ENCODE peak calls at places on chromosomes 1 and 21, in four cellular contexts. C is HepG2, J is K562, O is HCT116. Z is an unnamed sample.

GRCh38 chr21:25170681-25171080 is 436.6 kb downstream of the MRPL39 start:
- DNase-seq in C (no peak), J (no peak), O (no peak), Z (no peak)

GRCh38 chr1:174877208-174877673 is 122.5 kb upstream of the CACYBP start:
- DNase-seq in J (peak; percentile 63), O (no peak), C (no peak), Z (no peak)

GRCh38 chr1:46487818-46488218 is 1.8 kb upstream of the DMBX1 start:
- DNase-seq in O (no peak), C (no peak), J (peak; percentile 86), Z (no peak)

GRCh38 chr1:219460561-219461511 is 152.1 kb downstream of the ZC3H11B start:
- DNase-seq in J (no peak), O (no peak), C (no peak), Z (no peak)

GRCh38 chr1:203276916-203277535 is 28.3 kb upstream of the BTG2 start:
- DNase-seq in C (no peak), J (no peak), O (no peak), Z (no peak)

GRCh38 chr1:17866451-17867029 is 111.4 kb downstream of the ACTL8 start:
- DNase-seq in J (no peak), O (no peak), C (no peak), Z (no peak)

GRCh38 chr1:161115132-161115711 is 2.6 kb downstream of the PFDN2 start:
- DNase-seq in O (peak; percentile 95), C (peak; percentile 32), J (peak; percentile 50), Z (peak; percentile 96)

GRCh38 chr21:46448108-46448507 is 10.6 kb upstream of the DIP2A start:
- DNase-seq in C (no peak), J (no peak), O (no peak), Z (no peak)

GRCh38 chr1:202909494-202909893 is 17.5 kb downstream of the KLHL12 start:
- DNase-seq in C (no peak), O (no peak), J (no peak), Z (no peak)

GRCh38 chr1:220962031-220962751 is 82.9 kb downstream of the HLX start:
- DNase-seq in O (no peak), C (peak; percentile 35), J (no peak), Z (peak; percentile 15)

GRCh38 chr21:45940091-45940490 is 41.5 kb upstream of the COL6A1 start:
- DNase-seq in J (no peak), O (no peak), C (no peak), Z (no peak)

GRCh38 chr21:31078796-31079195 is 40.5 kb upstream of the KRTAP19-8 start:
- DNase-seq in C (no peak), J (no peak), O (no peak), Z (no peak)

GRCh38 chr1:171441278-171441677 is 44.1 kb upstream of the PRRC2C start:
- DNase-seq in C (no peak), O (no peak), J (no peak), Z (peak; percentile 80)

GRCh38 chr1:7420098-7420445 is 351.0 kb upstream of the VAMP3 start:
- DNase-seq in C (no peak), J (no peak), O (no peak), Z (no peak)

GRCh38 chr21:46002841-46003574 is 21.4 kb downstream of the COL6A1 start:
- DNase-seq in C (no peak), J (no peak), O (no peak), Z (no peak)

GRCh38 chr1:92301021-92301420 is 2.2 kb downstream of the RPAP2 start:
- DNase-seq in J (no peak), C (no peak), O (no peak), Z (no peak)

GRCh38 chr21:38805282-38806152 is at the start of gene ETS2:
- DNase-seq in C (peak; percentile 84), O (peak; percentile 87), J (peak; percentile 97), Z (no peak)

GRCh38 chr1:21823206-21823979 is 11.3 kb downstream of the LDLRAD2 start:
- DNase-seq in O (no peak), C (no peak), J (no peak), Z (no peak)

GRCh38 chr1:30768830-30769718 is 11.5 kb upstream of the LAPTM5 start:
- DNase-seq in O (no peak), J (peak; percentile 99), C (no peak), Z (no peak)

GRCh38 chr1:98355656-98356384 is 305.7 kb upstream of the SNX7 start:
- DNase-seq in C (no peak), O (no peak), J (no peak), Z (no peak)

GRCh38 chr1:24317081-24317480 is 2.1 kb upstream of the GRHL3 start:
- DNase-seq in J (no peak), C (no peak), O (no peak), Z (no peak)

GRCh38 chr1:99589186-99589636 is 56.7 kb upstream of the PALMD start:
- DNase-seq in C (peak; percentile 99), J (no peak), O (no peak), Z (no peak)

GRCh38 chr1:34361121-34361520 is 184.4 kb downstream of the C1orf94 start:
- DNase-seq in J (no peak), O (no peak), C (no peak), Z (no peak)

GRCh38 chr1:119376594-119376993 is 8.0 kb downstream of the HAO2 start:
- DNase-seq in J (no peak), C (no peak), O (no peak), Z (no peak)

GRCh38 chr1:114107474-114108175 is 46.0 kb downstream of the SYT6 start:
- DNase-seq in J (no peak), O (no peak), C (no peak), Z (no peak)

GRCh38 chr1:30046751-30047150 is 676.6 kb downstream of the MATN1 start:
- DNase-seq in C (no peak), O (no peak), J (no peak), Z (no peak)

GRCh38 chr1:31387612-31388011 is 14.7 kb upstream of the FABP3 start:
- DNase-seq in J (no peak), O (no peak), C (no peak), Z (no peak)

GRCh38 chr1:185864889-185865288 is 130.7 kb downstream of the HMCN1 start:
- DNase-seq in O (no peak), J (peak; percentile 9), C (no peak), Z (peak; percentile 22)

GRCh38 chr21:25283720-25284119 is 323.6 kb downstream of the MRPL39 start:
- DNase-seq in C (peak; percentile 0), J (no peak), O (no peak), Z (no peak)

DNA sequence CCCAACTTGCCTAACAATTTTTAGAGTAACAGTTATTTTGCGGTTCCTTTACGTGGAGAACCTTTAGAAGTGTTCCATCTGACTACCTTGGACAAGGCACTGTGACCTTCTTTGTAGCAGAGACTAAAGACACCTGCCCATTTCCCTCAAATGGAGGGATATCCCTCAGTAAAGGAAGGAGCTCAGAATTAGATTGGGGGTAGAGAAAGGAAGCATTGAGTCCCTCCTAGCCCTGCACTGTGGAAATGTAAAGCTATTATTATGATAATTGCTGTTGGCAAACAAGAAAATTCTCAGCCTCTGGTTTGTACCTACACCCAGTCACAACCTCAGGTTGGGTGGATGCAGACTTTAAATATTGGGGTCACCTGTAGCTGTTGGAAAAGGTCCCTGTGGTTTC is 72.6 kb upstream of the MACF1 start:
- DNase-seq in C (no peak), O (no peak), J (no peak), Z (no peak)
- H3K4me1 ChIP-seq in C (peaks cover 49% of the 10 kb centered on the region), O (peaks cover 56% of the 10 kb centered on the region), J (no peaks in the 10 kb centered on the region), Z (peaks cover 70% of the 10 kb centered on the region)

DNA sequence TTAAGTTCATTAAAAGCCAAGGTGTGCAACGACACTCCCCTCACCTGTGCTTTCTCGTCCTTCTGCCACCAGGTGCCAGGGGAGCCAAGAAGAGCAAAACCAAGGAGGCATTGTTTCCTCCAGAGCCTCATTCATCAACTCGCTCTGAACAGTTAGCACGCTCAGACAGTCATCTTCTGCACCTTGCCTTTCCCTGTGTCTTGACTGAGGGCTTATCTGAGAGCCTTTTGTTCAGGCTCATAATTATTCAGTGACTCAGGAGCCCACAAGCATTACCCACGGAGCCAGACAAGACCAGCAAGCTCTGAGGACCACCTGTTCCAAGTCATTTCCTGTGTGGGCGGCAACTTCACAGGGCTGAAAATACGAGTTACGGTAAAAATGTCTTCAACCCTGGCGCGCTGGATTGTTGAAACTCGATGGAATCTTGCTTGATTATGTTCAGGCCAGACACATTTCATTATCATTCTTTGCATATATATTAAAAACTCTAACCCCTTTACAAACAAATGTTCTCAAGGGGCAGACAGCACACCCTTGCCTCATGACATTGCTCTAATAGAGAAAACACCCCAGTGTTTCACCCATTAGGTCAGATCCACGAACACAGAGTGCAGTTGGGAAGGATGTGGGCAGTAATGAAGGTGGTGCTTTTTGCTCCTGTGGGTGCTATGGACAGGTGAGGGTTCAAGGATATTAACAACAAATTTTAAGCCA is 89.7 kb upstream of the RUNX1 start:
- DNase-seq in J (peak; percentile 78), O (peak; percentile 93), C (no peak), Z (no peak)
- TF ChIP-seq TCF7L2 in J (no peak), O (peak; percentile 87), C (no peak), Z (peak; percentile 61)

DNA sequence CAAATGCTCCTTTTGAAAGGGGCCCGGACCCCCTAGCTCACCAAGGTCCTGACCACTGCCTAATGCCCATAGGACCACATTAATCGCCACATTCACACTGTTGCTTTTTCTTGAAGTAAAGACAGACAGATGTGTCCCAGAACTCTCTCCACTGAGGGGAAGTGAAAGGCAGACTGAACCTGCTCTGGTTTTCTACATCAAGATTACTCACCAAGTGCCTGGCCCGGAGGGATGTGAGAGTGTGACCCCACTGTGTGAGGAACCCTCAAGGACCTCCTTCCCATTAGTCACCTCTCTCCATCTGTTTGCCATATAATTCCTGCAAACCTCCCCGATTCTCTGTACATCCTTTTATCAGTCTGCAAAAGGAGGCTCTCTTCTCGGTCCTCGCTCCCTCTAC is 381.5 kb downstream of the OMA1 start:
- DNase-seq in C (no peak), O (no peak), J (no peak), Z (no peak)
- TF ChIP-seq SIN3A in C (no peak), O (no peak), J (no peak), Z (no peak)

DNA sequence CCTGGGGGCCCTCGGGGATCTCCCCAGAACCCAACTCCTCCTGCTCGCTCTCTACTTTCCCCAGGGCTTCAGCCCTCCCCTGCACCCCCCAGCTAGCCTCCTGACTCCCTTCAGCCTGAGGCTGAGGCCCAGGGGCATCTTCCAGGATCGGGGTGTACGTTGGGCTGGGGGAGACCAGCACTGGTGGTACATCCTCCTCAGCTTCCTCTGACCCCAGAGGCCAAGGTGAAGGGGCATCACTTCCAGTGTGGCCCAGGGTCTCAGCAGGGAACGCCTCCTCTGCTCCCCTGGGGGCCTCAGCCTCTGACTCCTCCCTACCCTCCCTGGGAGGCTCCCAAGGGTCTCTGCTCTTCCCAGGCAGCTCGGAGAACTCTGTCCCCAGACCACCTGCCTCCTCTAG is 6.8 kb downstream of the NES start:
- DNase-seq in C (no peak), J (no peak), O (no peak), Z (no peak)
- H3K4me1 ChIP-seq in C (peaks cover 60% of the 10 kb centered on the region), J (peaks cover 73% of the 10 kb centered on the region), O (peaks cover 4% of the 10 kb centered on the region), Z (peaks cover 31% of the 10 kb centered on the region)

GRCh38 chr1:35923841-35924240 is 7.1 kb upstream of the AGO3 start:
- DNase-seq in O (no peak), C (no peak), J (no peak), Z (no peak)

GRCh38 chr1:35927472-35927871 is 3.4 kb upstream of the AGO3 start:
- DNase-seq in C (no peak), O (no peak), J (peak; percentile 27), Z (no peak)

GRCh38 chr1:35924838-35925237 is 6.1 kb upstream of the AGO3 start:
- DNase-seq in C (no peak), O (no peak), J (no peak), Z (no peak)

GRCh38 chr1:35929730-35930592 is 944 bp upstream of the AGO3 start:
- DNase-seq in O (peak; percentile 26), C (peak; percentile 15), J (peak; percentile 80), Z (no peak)

GRCh38 chr1:35925741-35926140 is 5.2 kb upstream of the AGO3 start:
- DNase-seq in J (no peak), O (no peak), C (no peak), Z (no peak)
- TF ChIP-seq TCF7L2 in J (no peak), O (no peak), C (no peak), Z (no peak)

Z was measured in Panc1.